ENCODE peak calls at places on chromosomes 12 and 14, in ten cellular contexts. W, F, O, V, Z, D, B, M, P and R are unnamed samples.

GRCh38 chr14:59869381-59870255 is 958 bp downstream of the RTN1 start:
- DNase-seq in F (no peak), O (no peak), W (no peak), P (no peak), B (peak; percentile 47), Z (no peak), M (peak; percentile 7), D (no peak), V (no peak), R (no peak)

GRCh38 chr12:55704824-55705780 is 2.6 kb downstream of the ITGA7 start:
- DNase-seq in O (peak; percentile 48), Z (no peak), F (no peak), D (no peak), W (no peak), P (peak; percentile 5), M (no peak), B (no peak), V (no peak), R (no peak)

GRCh38 chr12:2877047-2877958 is at the start of the genes FOXM1 and RHNO1:
- DNase-seq in V (peak; percentile 79), O (peak; percentile 93), P (peak; percentile 89), B (peak; percentile 92), M (peak; percentile 96), W (no peak), F (peak; percentile 90), Z (peak; percentile 89), D (peak; percentile 86), R (peak; percentile 72)

GRCh38 chr14:50783542-50783941 is 47.4 kb downstream of the NIN start:
- DNase-seq in Z (no peak), W (no peak), D (no peak), M (no peak), B (no peak), O (no peak), F (no peak), V (no peak), P (no peak), R (no peak)

GRCh38 chr14:32470161-32470705 is 141.1 kb downstream of the AKAP6 start:
- DNase-seq in W (no peak), V (no peak), D (no peak), P (no peak), M (no peak), B (no peak), F (no peak), Z (no peak), O (no peak), R (no peak)

GRCh38 chr12:44002607-44003006 is 166.7 kb downstream of the TMEM117 start:
- DNase-seq in P (no peak), O (no peak), F (no peak), B (no peak), V (no peak), M (no peak), Z (no peak), W (no peak), D (no peak), R (no peak)

GRCh38 chr14:91173867-91174266 is 60.0 kb downstream of the DGLUCY start:
- DNase-seq in D (no peak), P (no peak), O (no peak), F (no peak), B (no peak), W (no peak), Z (no peak), V (no peak), M (no peak), R (no peak)

GRCh38 chr12:107057071-107057834 is 36.1 kb downstream of the CRY1 start:
- DNase-seq in M (peak; percentile 14), D (peak; percentile 49), P (no peak), W (peak; percentile 34), B (no peak), F (no peak), V (no peak), Z (no peak), O (no peak), R (no peak)

GRCh38 chr14:96811265-96811664 is 14.1 kb downstream of the VRK1 start:
- DNase-seq in W (peak; percentile 59), P (no peak), O (no peak), V (no peak), Z (no peak), D (peak; percentile 64), B (no peak), M (peak; percentile 58), F (no peak), R (no peak)

GRCh38 chr14:20302042-20302761 is 3.5 kb downstream of the TTC5 start:
- DNase-seq in F (no peak), B (no peak), Z (no peak), M (peak; percentile 54), O (no peak), D (peak; percentile 20), V (no peak), W (peak; percentile 1), P (no peak), R (no peak)

GRCh38 chr12:46451276-46452021 is 78.9 kb upstream of the SLC38A2 start:
- DNase-seq in W (no peak), D (no peak), B (no peak), O (no peak), V (no peak), M (no peak), P (no peak), F (no peak), Z (no peak), R (no peak)

GRCh38 chr14:60721331-60722162 is 2.6 kb downstream of the SIX4 start:
- DNase-seq in O (peak; percentile 28), V (peak; percentile 23), B (peak; percentile 4), P (no peak), F (peak; percentile 55), W (no peak), M (peak; percentile 91), Z (peak; percentile 70), D (peak; percentile 40), R (no peak)

GRCh38 chr12:104454997-104455396 is 1.8 kb upstream of the CHST11 start:
- DNase-seq in Z (no peak), W (no peak), F (peak; percentile 19), O (no peak), D (peak; percentile 71), V (no peak), P (no peak), M (peak; percentile 83), B (peak; percentile 10), R (no peak)

GRCh38 chr14:45891417-45892080 is 638.5 kb upstream of the MIS18BP1 start:
- DNase-seq in V (no peak), F (peak; percentile 16), Z (no peak), D (no peak), W (no peak), B (peak; percentile 77), P (no peak), M (no peak), O (no peak), R (no peak)

GRCh38 chr12:130830246-130830551 is 8.9 kb downstream of the STX2 start:
- DNase-seq in O (no peak), M (no peak), P (no peak), B (no peak), F (no peak), V (no peak), W (no peak), Z (no peak), D (no peak), R (no peak)

GRCh38 chr14:70902186-70902585 is 5.1 kb upstream of the PCNX1 start:
- DNase-seq in D (no peak), B (no peak), O (no peak), F (no peak), V (no peak), Z (no peak), M (no peak), P (no peak), W (no peak), R (no peak)

GRCh38 chr14:59281613-59282012 is 93.1 kb downstream of the DAAM1 start:
- DNase-seq in B (no peak), V (no peak), F (no peak), Z (no peak), O (no peak), P (no peak), D (peak; percentile 87), M (peak; percentile 72), W (no peak), R (no peak)

GRCh38 chr12:56193025-56193578 is 3.8 kb upstream of the SMARCC2 start:
- DNase-seq in D (peak; percentile 85), O (peak; percentile 71), Z (peak; percentile 70), W (no peak), P (no peak), F (peak; percentile 81), B (peak; percentile 29), V (peak; percentile 69), M (peak; percentile 91), R (peak; percentile 60)

GRCh38 chr12:906077-906585 is 43.4 kb downstream of the RAD52 start:
- DNase-seq in P (no peak), M (no peak), V (no peak), W (no peak), D (no peak), O (no peak), B (no peak), F (no peak), Z (no peak), R (no peak)

GRCh38 chr14:74427651-74428050 is 1.6 kb upstream of the SYNDIG1L start:
- DNase-seq in V (no peak), O (no peak), M (no peak), B (no peak), F (no peak), W (no peak), D (no peak), Z (no peak), P (no peak), R (no peak)

GRCh38 chr14:64718762-64719161 is 14.5 kb downstream of the PLEKHG3 start:
- DNase-seq in F (no peak), W (no peak), D (no peak), V (no peak), O (no peak), P (no peak), M (no peak), B (no peak), Z (no peak), R (no peak)